ENCODE peak calls at places on chromosomes 4 and X, in eight cellular contexts. One of them, this sample, is unnamed.

GRCh38 chr4:78293841-78294301 is 236.7 kb downstream of the FRAS1 start:
- DNase-seq in psoas muscle: no peak
- DNase-seq in AG09319: no peak
- DNase-seq in T-helper 9 cell: no peak
- DNase-seq in retina: peak; percentile 21
- DNase-seq in CD8-positive, alpha-beta T cell: no peak
- DNase-seq in hepatic stellate cell: peak; percentile 37
- DNase-seq in NCI-H1436: no peak
- DNase-seq in this sample: no peak

GRCh38 chr4:2742081-2742822 is 13.9 kb downstream of the TNIP2 start:
- DNase-seq in psoas muscle: no peak
- DNase-seq in AG09319: no peak
- DNase-seq in T-helper 9 cell: no peak
- DNase-seq in retina: no peak
- DNase-seq in CD8-positive, alpha-beta T cell: no peak
- DNase-seq in hepatic stellate cell: no peak
- DNase-seq in NCI-H1436: no peak
- DNase-seq in this sample: no peak

GRCh38 chr4:10587697-10588096 is 96.9 kb downstream of the CLNK start:
- DNase-seq in psoas muscle: no peak
- DNase-seq in AG09319: no peak
- DNase-seq in T-helper 9 cell: no peak
- DNase-seq in retina: no peak
- DNase-seq in CD8-positive, alpha-beta T cell: no peak
- DNase-seq in hepatic stellate cell: no peak
- DNase-seq in NCI-H1436: no peak
- DNase-seq in this sample: no peak

GRCh38 chr4:184039963-184040383 is 134.9 kb downstream of the STOX2 start:
- DNase-seq in psoas muscle: no peak
- DNase-seq in AG09319: no peak
- DNase-seq in T-helper 9 cell: no peak
- DNase-seq in retina: peak; percentile 78
- DNase-seq in CD8-positive, alpha-beta T cell: no peak
- DNase-seq in hepatic stellate cell: no peak
- DNase-seq in NCI-H1436: no peak
- DNase-seq in this sample: no peak

GRCh38 chrX:124018031-124018430 is 56.5 kb downstream of the STAG2 start:
- DNase-seq in psoas muscle: no peak
- DNase-seq in AG09319: no peak
- DNase-seq in T-helper 9 cell: no peak
- DNase-seq in retina: no peak
- DNase-seq in CD8-positive, alpha-beta T cell: no peak
- DNase-seq in hepatic stellate cell: no peak
- DNase-seq in NCI-H1436: no peak
- DNase-seq in this sample: no peak

GRCh38 chrX:104469771-104470170 is 96.2 kb upstream of the IL1RAPL2 start:
- DNase-seq in psoas muscle: no peak
- DNase-seq in AG09319: no peak
- DNase-seq in T-helper 9 cell: no peak
- DNase-seq in retina: no peak
- DNase-seq in CD8-positive, alpha-beta T cell: no peak
- DNase-seq in hepatic stellate cell: no peak
- DNase-seq in NCI-H1436: no peak
- DNase-seq in this sample: no peak

GRCh38 chrX:9122504-9123245 is 88.7 kb upstream of the FAM9B start:
- DNase-seq in psoas muscle: no peak
- DNase-seq in AG09319: no peak
- DNase-seq in T-helper 9 cell: no peak
- DNase-seq in retina: no peak
- DNase-seq in CD8-positive, alpha-beta T cell: no peak
- DNase-seq in hepatic stellate cell: no peak
- DNase-seq in NCI-H1436: no peak
- DNase-seq in this sample: no peak

GRCh38 chr4:26787461-26788340 is 72.9 kb upstream of the STIM2 start:
- DNase-seq in psoas muscle: peak; percentile 43
- DNase-seq in AG09319: no peak
- DNase-seq in T-helper 9 cell: peak; percentile 12
- DNase-seq in retina: peak; percentile 32
- DNase-seq in CD8-positive, alpha-beta T cell: no peak
- DNase-seq in hepatic stellate cell: no peak
- DNase-seq in NCI-H1436: peak; percentile 85
- DNase-seq in this sample: peak; percentile 79

GRCh38 chr4:185792384-185793146 is 19.4 kb downstream of the SORBS2 start:
- DNase-seq in psoas muscle: no peak
- DNase-seq in AG09319: peak; percentile 27
- DNase-seq in T-helper 9 cell: no peak
- DNase-seq in retina: no peak
- DNase-seq in CD8-positive, alpha-beta T cell: no peak
- DNase-seq in hepatic stellate cell: peak; percentile 88
- DNase-seq in NCI-H1436: no peak
- DNase-seq in this sample: no peak

GRCh38 chr4:166228112-166228511 is 355.1 kb downstream of the TLL1 start:
- DNase-seq in psoas muscle: no peak
- DNase-seq in AG09319: no peak
- DNase-seq in T-helper 9 cell: no peak
- DNase-seq in retina: no peak
- DNase-seq in CD8-positive, alpha-beta T cell: no peak
- DNase-seq in hepatic stellate cell: no peak
- DNase-seq in NCI-H1436: no peak
- DNase-seq in this sample: no peak

GRCh38 chr4:104941661-104942062 is 205.0 kb upstream of the TET2 start:
- DNase-seq in psoas muscle: no peak
- DNase-seq in AG09319: no peak
- DNase-seq in T-helper 9 cell: no peak
- DNase-seq in retina: no peak
- DNase-seq in CD8-positive, alpha-beta T cell: no peak
- DNase-seq in hepatic stellate cell: no peak
- DNase-seq in NCI-H1436: no peak
- DNase-seq in this sample: no peak

GRCh38 chr4:66575024-66575696 is 904.9 kb upstream of the EPHA5 start:
- DNase-seq in psoas muscle: peak; percentile 29
- DNase-seq in AG09319: no peak
- DNase-seq in T-helper 9 cell: no peak
- DNase-seq in retina: no peak
- DNase-seq in CD8-positive, alpha-beta T cell: no peak
- DNase-seq in hepatic stellate cell: no peak
- DNase-seq in NCI-H1436: no peak
- DNase-seq in this sample: no peak

GRCh38 chrX:16839852-16840460 is 30.2 kb downstream of the RBBP7 start:
- DNase-seq in psoas muscle: peak; percentile 20
- DNase-seq in AG09319: peak; percentile 31
- DNase-seq in T-helper 9 cell: no peak
- DNase-seq in retina: no peak
- DNase-seq in CD8-positive, alpha-beta T cell: no peak
- DNase-seq in hepatic stellate cell: no peak
- DNase-seq in NCI-H1436: no peak
- DNase-seq in this sample: no peak

GRCh38 chrX:50871922-50872453 is 38.5 kb upstream of the BMP15 start:
- DNase-seq in psoas muscle: no peak
- DNase-seq in AG09319: no peak
- DNase-seq in T-helper 9 cell: no peak
- DNase-seq in retina: no peak
- DNase-seq in CD8-positive, alpha-beta T cell: no peak
- DNase-seq in hepatic stellate cell: no peak
- DNase-seq in NCI-H1436: no peak
- DNase-seq in this sample: no peak

GRCh38 chr4:6740347-6740746 is 24.4 kb downstream of the BLOC1S4 start:
- DNase-seq in psoas muscle: no peak
- DNase-seq in AG09319: no peak
- DNase-seq in T-helper 9 cell: no peak
- DNase-seq in retina: no peak
- DNase-seq in CD8-positive, alpha-beta T cell: no peak
- DNase-seq in hepatic stellate cell: no peak
- DNase-seq in NCI-H1436: no peak
- DNase-seq in this sample: no peak

GRCh38 chr4:151195801-151196200 is 81.2 kb upstream of the PRSS48 start:
- DNase-seq in psoas muscle: no peak
- DNase-seq in AG09319: no peak
- DNase-seq in T-helper 9 cell: no peak
- DNase-seq in retina: no peak
- DNase-seq in CD8-positive, alpha-beta T cell: no peak
- DNase-seq in hepatic stellate cell: peak; percentile 48
- DNase-seq in NCI-H1436: no peak
- DNase-seq in this sample: no peak

GRCh38 chr4:117623321-117623720 is 411.0 kb upstream of the NDST3 start:
- DNase-seq in psoas muscle: no peak
- DNase-seq in AG09319: no peak
- DNase-seq in T-helper 9 cell: no peak
- DNase-seq in retina: no peak
- DNase-seq in CD8-positive, alpha-beta T cell: no peak
- DNase-seq in hepatic stellate cell: no peak
- DNase-seq in NCI-H1436: no peak
- DNase-seq in this sample: no peak

GRCh38 chrX:151871244-151871643 is 41.4 kb upstream of the MAGEA4 start:
- DNase-seq in psoas muscle: no peak
- DNase-seq in AG09319: peak; percentile 67
- DNase-seq in T-helper 9 cell: no peak
- DNase-seq in retina: no peak
- DNase-seq in CD8-positive, alpha-beta T cell: no peak
- DNase-seq in hepatic stellate cell: peak; percentile 5
- DNase-seq in NCI-H1436: no peak
- DNase-seq in this sample: no peak

GRCh38 chr4:90281956-90282355 is 154.8 kb downstream of the CCSER1 start:
- DNase-seq in psoas muscle: no peak
- DNase-seq in AG09319: no peak
- DNase-seq in T-helper 9 cell: no peak
- DNase-seq in retina: no peak
- DNase-seq in CD8-positive, alpha-beta T cell: no peak
- DNase-seq in hepatic stellate cell: no peak
- DNase-seq in NCI-H1436: no peak
- DNase-seq in this sample: no peak

GRCh38 chr4:31674313-31674947 is 954.3 kb downstream of the PCDH7 start:
- DNase-seq in psoas muscle: no peak
- DNase-seq in AG09319: no peak
- DNase-seq in T-helper 9 cell: no peak
- DNase-seq in retina: no peak
- DNase-seq in CD8-positive, alpha-beta T cell: no peak
- DNase-seq in hepatic stellate cell: no peak
- DNase-seq in NCI-H1436: no peak
- DNase-seq in this sample: peak; percentile 12

GRCh38 chrX:54444752-54445151 is 4.5 kb downstream of the TSR2 start:
- DNase-seq in psoas muscle: no peak
- DNase-seq in AG09319: no peak
- DNase-seq in T-helper 9 cell: no peak
- DNase-seq in retina: no peak
- DNase-seq in CD8-positive, alpha-beta T cell: no peak
- DNase-seq in hepatic stellate cell: no peak
- DNase-seq in NCI-H1436: no peak
- DNase-seq in this sample: no peak

GRCh38 chrX:103533428-103534216 is 14.3 kb upstream of the RAB40A start:
- DNase-seq in psoas muscle: peak; percentile 73
- DNase-seq in AG09319: peak; percentile 44
- DNase-seq in T-helper 9 cell: peak; percentile 69
- DNase-seq in retina: peak; percentile 86
- DNase-seq in CD8-positive, alpha-beta T cell: peak; percentile 57
- DNase-seq in hepatic stellate cell: no peak
- DNase-seq in NCI-H1436: peak; percentile 31
- DNase-seq in this sample: peak; percentile 59

GRCh38 chr4:141540643-141541042 is 95.7 kb upstream of the IL15 start:
- DNase-seq in psoas muscle: no peak
- DNase-seq in AG09319: no peak
- DNase-seq in T-helper 9 cell: no peak
- DNase-seq in retina: no peak
- DNase-seq in CD8-positive, alpha-beta T cell: no peak
- DNase-seq in hepatic stellate cell: peak; percentile 23
- DNase-seq in NCI-H1436: no peak
- DNase-seq in this sample: no peak

GRCh38 chr4:186604124-186604627 is 48.8 kb upstream of the MTNR1A start:
- DNase-seq in psoas muscle: no peak
- DNase-seq in AG09319: no peak
- DNase-seq in T-helper 9 cell: no peak
- DNase-seq in retina: no peak
- DNase-seq in CD8-positive, alpha-beta T cell: no peak
- DNase-seq in hepatic stellate cell: no peak
- DNase-seq in NCI-H1436: no peak
- DNase-seq in this sample: no peak

GRCh38 chr4:61201562-61202099 is 1.5 kb downstream of the ADGRL3 start:
- DNase-seq in psoas muscle: no peak
- DNase-seq in AG09319: no peak
- DNase-seq in T-helper 9 cell: no peak
- DNase-seq in retina: peak; percentile 88
- DNase-seq in CD8-positive, alpha-beta T cell: no peak
- DNase-seq in hepatic stellate cell: peak; percentile 3
- DNase-seq in NCI-H1436: no peak
- DNase-seq in this sample: peak; percentile 9

GRCh38 chr4:17701882-17702281 is 79.5 kb downstream of the FAM184B start:
- DNase-seq in psoas muscle: no peak
- DNase-seq in AG09319: no peak
- DNase-seq in T-helper 9 cell: no peak
- DNase-seq in retina: no peak
- DNase-seq in CD8-positive, alpha-beta T cell: no peak
- DNase-seq in hepatic stellate cell: no peak
- DNase-seq in NCI-H1436: no peak
- DNase-seq in this sample: no peak

GRCh38 chr4:113575391-113575790 is 186.1 kb downstream of the CAMK2D start:
- DNase-seq in psoas muscle: no peak
- DNase-seq in AG09319: no peak
- DNase-seq in T-helper 9 cell: no peak
- DNase-seq in retina: no peak
- DNase-seq in CD8-positive, alpha-beta T cell: no peak
- DNase-seq in hepatic stellate cell: no peak
- DNase-seq in NCI-H1436: no peak
- DNase-seq in this sample: no peak

GRCh38 chr4:128528793-128529553 is 241.4 kb upstream of the PGRMC2 start:
- DNase-seq in psoas muscle: no peak
- DNase-seq in AG09319: peak; percentile 92
- DNase-seq in T-helper 9 cell: no peak
- DNase-seq in retina: no peak
- DNase-seq in CD8-positive, alpha-beta T cell: no peak
- DNase-seq in hepatic stellate cell: peak; percentile 75
- DNase-seq in NCI-H1436: no peak
- DNase-seq in this sample: no peak

GRCh38 chr4:14841801-14842748 is 160.2 kb upstream of the CPEB2 start:
- DNase-seq in psoas muscle: peak; percentile 48
- DNase-seq in AG09319: no peak
- DNase-seq in T-helper 9 cell: no peak
- DNase-seq in retina: no peak
- DNase-seq in CD8-positive, alpha-beta T cell: no peak
- DNase-seq in hepatic stellate cell: no peak
- DNase-seq in NCI-H1436: no peak
- DNase-seq in this sample: no peak

GRCh38 chr4:136680271-136680670 is 852.0 kb downstream of the PCDH18 start:
- DNase-seq in psoas muscle: no peak
- DNase-seq in AG09319: no peak
- DNase-seq in T-helper 9 cell: no peak
- DNase-seq in retina: peak; percentile 41
- DNase-seq in CD8-positive, alpha-beta T cell: no peak
- DNase-seq in hepatic stellate cell: no peak
- DNase-seq in NCI-H1436: no peak
- DNase-seq in this sample: peak; percentile 85

GRCh38 chr4:181548873-181549541 is 694.2 kb upstream of the TENM3 start:
- DNase-seq in psoas muscle: no peak
- DNase-seq in AG09319: no peak
- DNase-seq in T-helper 9 cell: no peak
- DNase-seq in retina: no peak
- DNase-seq in CD8-positive, alpha-beta T cell: no peak
- DNase-seq in hepatic stellate cell: no peak
- DNase-seq in NCI-H1436: peak; percentile 61
- DNase-seq in this sample: peak; percentile 57

GRCh38 chrX:38805294-38806053 is 4.2 kb downstream of the MID1IP1 start:
- DNase-seq in psoas muscle: peak; percentile 67
- DNase-seq in AG09319: peak; percentile 57
- DNase-seq in T-helper 9 cell: peak; percentile 50
- DNase-seq in retina: peak; percentile 62
- DNase-seq in CD8-positive, alpha-beta T cell: peak; percentile 48
- DNase-seq in hepatic stellate cell: peak; percentile 53
- DNase-seq in NCI-H1436: no peak
- DNase-seq in this sample: peak; percentile 54